ENCODE peak calls at places on chromosomes 11 and 22, in ten cellular contexts. One of them, this sample, is unnamed.
A peak's percentile ranks its signal among the peaks of the same experiment; 100 is the strongest.

GRCh38 chr22:47198801-47199251 is 436.4 kb downstream of the TBC1D22A start:
- DNase-seq in fibroblast of pulmonary artery: no peak
- DNase-seq in cardiac muscle cell: no peak
- DNase-seq in lower leg skin: peak; percentile 68
- DNase-seq in psoas muscle: no peak
- DNase-seq in GM23338: no peak
- DNase-seq in brain microvascular endothelial cell: no peak
- DNase-seq in NB4: no peak
- DNase-seq in MM.1S: no peak
- DNase-seq in heart right ventricle: no peak
- DNase-seq in this sample: no peak

GRCh38 chr22:49212466-49212865 is 615.2 kb downstream of the BRD1 start:
- DNase-seq in fibroblast of pulmonary artery: no peak
- DNase-seq in cardiac muscle cell: no peak
- DNase-seq in lower leg skin: peak; percentile 75
- DNase-seq in psoas muscle: no peak
- DNase-seq in GM23338: no peak
- DNase-seq in brain microvascular endothelial cell: no peak
- DNase-seq in NB4: no peak
- DNase-seq in MM.1S: no peak
- DNase-seq in heart right ventricle: no peak
- DNase-seq in this sample: no peak

GRCh38 chr11:19530505-19530904 is 182.1 kb upstream of the NAV2 start:
- DNase-seq in fibroblast of pulmonary artery: no peak
- DNase-seq in cardiac muscle cell: no peak
- DNase-seq in lower leg skin: no peak
- DNase-seq in psoas muscle: no peak
- DNase-seq in GM23338: no peak
- DNase-seq in brain microvascular endothelial cell: no peak
- DNase-seq in NB4: no peak
- DNase-seq in MM.1S: no peak
- DNase-seq in heart right ventricle: no peak
- DNase-seq in this sample: no peak

GRCh38 chr11:56103210-56103737 is at the start of gene OR8H2:
- DNase-seq in fibroblast of pulmonary artery: no peak
- DNase-seq in cardiac muscle cell: no peak
- DNase-seq in lower leg skin: no peak
- DNase-seq in psoas muscle: no peak
- DNase-seq in GM23338: no peak
- DNase-seq in brain microvascular endothelial cell: no peak
- DNase-seq in NB4: no peak
- DNase-seq in MM.1S: no peak
- DNase-seq in heart right ventricle: no peak
- DNase-seq in this sample: no peak

GRCh38 chr22:23632178-23632577 is at the start of gene DRICH1:
- DNase-seq in fibroblast of pulmonary artery: no peak
- DNase-seq in cardiac muscle cell: no peak
- DNase-seq in lower leg skin: no peak
- DNase-seq in psoas muscle: no peak
- DNase-seq in GM23338: no peak
- DNase-seq in brain microvascular endothelial cell: no peak
- DNase-seq in NB4: no peak
- DNase-seq in MM.1S: no peak
- DNase-seq in heart right ventricle: no peak
- DNase-seq in this sample: no peak

GRCh38 chr22:30829901-30830550 is 135.4 kb downstream of the OSBP2 start:
- DNase-seq in fibroblast of pulmonary artery: peak; percentile 93
- DNase-seq in cardiac muscle cell: peak; percentile 83
- DNase-seq in lower leg skin: peak; percentile 72
- DNase-seq in psoas muscle: no peak
- DNase-seq in GM23338: no peak
- DNase-seq in brain microvascular endothelial cell: peak; percentile 91
- DNase-seq in NB4: no peak
- DNase-seq in MM.1S: no peak
- DNase-seq in heart right ventricle: no peak
- DNase-seq in this sample: no peak

GRCh38 chr11:88301478-88302140 is 35.9 kb downstream of the CTSC start:
- DNase-seq in fibroblast of pulmonary artery: no peak
- DNase-seq in cardiac muscle cell: peak; percentile 36
- DNase-seq in lower leg skin: no peak
- DNase-seq in psoas muscle: no peak
- DNase-seq in GM23338: no peak
- DNase-seq in brain microvascular endothelial cell: no peak
- DNase-seq in NB4: no peak
- DNase-seq in MM.1S: no peak
- DNase-seq in heart right ventricle: no peak
- DNase-seq in this sample: peak; percentile 87

GRCh38 chr11:87252869-87253268 is 215.1 kb downstream of the TMEM135 start:
- DNase-seq in fibroblast of pulmonary artery: no peak
- DNase-seq in cardiac muscle cell: no peak
- DNase-seq in lower leg skin: no peak
- DNase-seq in psoas muscle: no peak
- DNase-seq in GM23338: no peak
- DNase-seq in brain microvascular endothelial cell: no peak
- DNase-seq in NB4: no peak
- DNase-seq in MM.1S: no peak
- DNase-seq in heart right ventricle: no peak
- DNase-seq in this sample: no peak

GRCh38 chr11:66172146-66172545 is 96.3 kb upstream of the RAB1B start:
- DNase-seq in fibroblast of pulmonary artery: peak; percentile 50
- DNase-seq in cardiac muscle cell: peak; percentile 37
- DNase-seq in lower leg skin: no peak
- DNase-seq in psoas muscle: no peak
- DNase-seq in GM23338: no peak
- DNase-seq in brain microvascular endothelial cell: peak; percentile 85
- DNase-seq in NB4: no peak
- DNase-seq in MM.1S: no peak
- DNase-seq in heart right ventricle: no peak
- DNase-seq in this sample: no peak

GRCh38 chr11:119493712-119494111 is 70.7 kb upstream of the THY1 start:
- DNase-seq in fibroblast of pulmonary artery: peak; percentile 36
- DNase-seq in cardiac muscle cell: peak; percentile 39
- DNase-seq in lower leg skin: no peak
- DNase-seq in psoas muscle: no peak
- DNase-seq in GM23338: peak; percentile 88
- DNase-seq in brain microvascular endothelial cell: peak; percentile 10
- DNase-seq in NB4: peak; percentile 47
- DNase-seq in MM.1S: peak; percentile 44
- DNase-seq in heart right ventricle: no peak
- DNase-seq in this sample: peak; percentile 33

GRCh38 chr11:123478352-123478986 is 48.4 kb downstream of the GRAMD1B start:
- DNase-seq in fibroblast of pulmonary artery: peak; percentile 91
- DNase-seq in cardiac muscle cell: peak; percentile 89
- DNase-seq in lower leg skin: no peak
- DNase-seq in psoas muscle: peak; percentile 30
- DNase-seq in GM23338: peak; percentile 92
- DNase-seq in brain microvascular endothelial cell: peak; percentile 64
- DNase-seq in NB4: peak; percentile 90
- DNase-seq in MM.1S: peak; percentile 56
- DNase-seq in heart right ventricle: peak; percentile 52
- DNase-seq in this sample: peak; percentile 80

GRCh38 chr11:47282462-47282861 is 12.5 kb downstream of the MADD start:
- DNase-seq in fibroblast of pulmonary artery: no peak
- DNase-seq in cardiac muscle cell: no peak
- DNase-seq in lower leg skin: no peak
- DNase-seq in psoas muscle: no peak
- DNase-seq in GM23338: no peak
- DNase-seq in brain microvascular endothelial cell: no peak
- DNase-seq in NB4: no peak
- DNase-seq in MM.1S: no peak
- DNase-seq in heart right ventricle: no peak
- DNase-seq in this sample: no peak

GRCh38 chr11:82462588-82462987 is 271.1 kb downstream of the FAM181B start:
- DNase-seq in fibroblast of pulmonary artery: no peak
- DNase-seq in cardiac muscle cell: no peak
- DNase-seq in lower leg skin: no peak
- DNase-seq in psoas muscle: no peak
- DNase-seq in GM23338: no peak
- DNase-seq in brain microvascular endothelial cell: no peak
- DNase-seq in NB4: no peak
- DNase-seq in MM.1S: no peak
- DNase-seq in heart right ventricle: no peak
- DNase-seq in this sample: no peak

GRCh38 chr22:46085831-46086576 is 64.3 kb upstream of the PPARA start:
- DNase-seq in fibroblast of pulmonary artery: peak; percentile 51
- DNase-seq in cardiac muscle cell: peak; percentile 64
- DNase-seq in lower leg skin: peak; percentile 97
- DNase-seq in psoas muscle: peak; percentile 91
- DNase-seq in GM23338: no peak
- DNase-seq in brain microvascular endothelial cell: no peak
- DNase-seq in NB4: no peak
- DNase-seq in MM.1S: no peak
- DNase-seq in heart right ventricle: peak; percentile 66
- DNase-seq in this sample: no peak

GRCh38 chr11:70077411-70078094 is 564 bp upstream of the ANO1 start:
- DNase-seq in fibroblast of pulmonary artery: no peak
- DNase-seq in cardiac muscle cell: no peak
- DNase-seq in lower leg skin: peak; percentile 79
- DNase-seq in psoas muscle: no peak
- DNase-seq in GM23338: peak; percentile 40
- DNase-seq in brain microvascular endothelial cell: no peak
- DNase-seq in NB4: no peak
- DNase-seq in MM.1S: no peak
- DNase-seq in heart right ventricle: no peak
- DNase-seq in this sample: no peak

GRCh38 chr11:17792161-17792560 is 57.6 kb downstream of the KCNC1 start:
- DNase-seq in fibroblast of pulmonary artery: no peak
- DNase-seq in cardiac muscle cell: no peak
- DNase-seq in lower leg skin: no peak
- DNase-seq in psoas muscle: no peak
- DNase-seq in GM23338: no peak
- DNase-seq in brain microvascular endothelial cell: no peak
- DNase-seq in NB4: no peak
- DNase-seq in MM.1S: no peak
- DNase-seq in heart right ventricle: no peak
- DNase-seq in this sample: no peak

GRCh38 chr22:40180403-40180802 is 2.7 kb downstream of the TNRC6B start:
- DNase-seq in fibroblast of pulmonary artery: no peak
- DNase-seq in cardiac muscle cell: no peak
- DNase-seq in lower leg skin: no peak
- DNase-seq in psoas muscle: no peak
- DNase-seq in GM23338: no peak
- DNase-seq in brain microvascular endothelial cell: no peak
- DNase-seq in NB4: no peak
- DNase-seq in MM.1S: no peak
- DNase-seq in heart right ventricle: no peak
- DNase-seq in this sample: no peak
- H3K4me3 ChIP-seq in fibroblast of pulmonary artery: peak overlapping the region; percentile 63
- H3K4me3 ChIP-seq in cardiac muscle cell: no peak overlapping the region
- H3K4me3 ChIP-seq in lower leg skin: no peak overlapping the region
- H3K4me3 ChIP-seq in psoas muscle: peak overlapping the region; percentile 80
- H3K4me3 ChIP-seq in GM23338: peak overlapping the region; percentile 64
- H3K4me3 ChIP-seq in brain microvascular endothelial cell: no peak overlapping the region
- H3K4me3 ChIP-seq in NB4: peak overlapping the region; percentile 99
- H3K4me3 ChIP-seq in MM.1S: peak overlapping the region; percentile 76
- H3K4me3 ChIP-seq in heart right ventricle: no peak overlapping the region
- H3K4me3 ChIP-seq in this sample: peak overlapping the region; percentile 95

GRCh38 chr22:25898707-25899365 is 156.8 kb downstream of the MYO18B start:
- DNase-seq in fibroblast of pulmonary artery: no peak
- DNase-seq in cardiac muscle cell: no peak
- DNase-seq in lower leg skin: peak; percentile 39
- DNase-seq in psoas muscle: no peak
- DNase-seq in GM23338: peak; percentile 79
- DNase-seq in brain microvascular endothelial cell: no peak
- DNase-seq in NB4: peak; percentile 17
- DNase-seq in MM.1S: no peak
- DNase-seq in heart right ventricle: no peak
- DNase-seq in this sample: peak; percentile 29
- TF ChIP-seq CTCF in fibroblast of pulmonary artery: peak; percentile 6
- TF ChIP-seq CTCF in cardiac muscle cell: no peak
- TF ChIP-seq CTCF in lower leg skin: no peak
- TF ChIP-seq CTCF in psoas muscle: no peak
- TF ChIP-seq CTCF in GM23338: peak; percentile 79
- TF ChIP-seq CTCF in brain microvascular endothelial cell: no peak
- TF ChIP-seq CTCF in NB4: peak; percentile 46
- TF ChIP-seq CTCF in MM.1S: peak; percentile 32
- TF ChIP-seq CTCF in heart right ventricle: peak; percentile 23
- TF ChIP-seq CTCF in this sample: peak; percentile 41

DNA sequence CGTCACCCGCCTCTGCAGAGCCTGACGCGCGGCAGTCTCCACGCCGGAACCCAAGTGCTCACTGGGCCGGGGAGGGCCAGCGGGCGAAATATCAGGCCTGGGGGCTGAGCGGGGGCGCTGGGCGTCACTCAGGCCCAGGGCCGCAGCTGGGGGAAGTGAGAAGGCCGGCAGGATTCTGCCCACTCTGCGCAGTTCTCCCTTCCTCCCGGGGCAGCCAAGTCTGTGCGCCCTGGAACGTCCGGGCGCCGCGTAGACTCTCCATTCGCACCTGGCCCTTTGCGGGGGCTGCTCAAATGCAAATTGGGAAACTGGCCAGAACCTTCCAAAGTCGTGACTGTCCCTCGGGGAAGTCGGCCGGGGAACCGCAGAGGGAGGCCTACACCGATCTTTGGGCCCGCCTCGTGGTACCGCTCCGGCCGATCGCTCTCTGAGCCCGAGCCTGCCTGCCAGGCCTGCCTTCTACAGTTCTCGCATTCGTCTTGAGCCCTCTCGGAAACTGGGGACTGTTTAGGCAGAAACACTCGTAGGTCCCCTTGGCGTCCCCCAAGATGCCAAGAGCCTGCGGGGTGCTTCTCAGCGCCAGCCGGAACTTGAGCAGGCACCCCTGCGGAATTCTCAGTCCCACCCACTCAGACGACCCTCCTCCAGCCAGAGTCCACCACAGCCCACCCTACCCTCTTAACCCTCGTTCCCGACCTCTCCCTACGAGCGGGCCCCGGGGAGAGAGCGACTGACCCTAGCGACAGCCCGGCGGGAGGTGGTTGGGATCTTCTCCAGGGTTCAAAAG is 2.1 kb upstream of the SLC6A5 start:
- DNase-seq in fibroblast of pulmonary artery: no peak
- DNase-seq in cardiac muscle cell: no peak
- DNase-seq in lower leg skin: peak; percentile 70
- DNase-seq in psoas muscle: no peak
- DNase-seq in GM23338: peak; percentile 59
- DNase-seq in brain microvascular endothelial cell: no peak
- DNase-seq in NB4: no peak
- DNase-seq in MM.1S: no peak
- DNase-seq in heart right ventricle: no peak
- DNase-seq in this sample: no peak
- H3K4me3 ChIP-seq in fibroblast of pulmonary artery: no peak overlapping the region
- H3K4me3 ChIP-seq in cardiac muscle cell: peak overlapping the region; percentile 7
- H3K4me3 ChIP-seq in lower leg skin: peak overlapping the region; percentile 1
- H3K4me3 ChIP-seq in psoas muscle: peak overlapping the region; percentile 19
- H3K4me3 ChIP-seq in GM23338: peak overlapping the region; percentile 73
- H3K4me3 ChIP-seq in brain microvascular endothelial cell: no peak overlapping the region
- H3K4me3 ChIP-seq in NB4: no peak overlapping the region
- H3K4me3 ChIP-seq in MM.1S: no peak overlapping the region
- H3K4me3 ChIP-seq in heart right ventricle: peak overlapping the region; percentile 16
- H3K4me3 ChIP-seq in this sample: no peak overlapping the region

DNA sequence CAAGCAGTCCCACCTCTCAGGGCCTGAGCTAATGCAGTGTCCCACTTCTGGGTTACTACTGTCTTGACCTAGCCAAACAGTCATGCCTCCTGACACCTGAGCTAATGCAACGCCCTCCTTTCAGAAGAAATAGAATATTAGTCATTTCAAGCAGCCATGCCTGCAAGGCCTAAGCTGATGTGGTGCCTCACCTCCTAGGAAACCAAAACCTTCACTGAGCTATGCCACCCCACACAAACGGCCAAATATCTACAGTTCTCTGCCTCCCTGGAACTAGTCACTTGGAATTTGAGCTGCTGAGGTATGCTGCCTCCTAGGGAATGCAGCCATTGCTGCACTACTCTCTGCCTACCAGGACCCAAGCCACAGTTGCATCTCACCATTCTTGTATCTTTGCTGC is 8.3 kb upstream of the MS4A6E start:
- DNase-seq in fibroblast of pulmonary artery: no peak
- DNase-seq in cardiac muscle cell: no peak
- DNase-seq in lower leg skin: no peak
- DNase-seq in psoas muscle: no peak
- DNase-seq in GM23338: no peak
- DNase-seq in brain microvascular endothelial cell: no peak
- DNase-seq in NB4: no peak
- DNase-seq in MM.1S: no peak
- DNase-seq in heart right ventricle: no peak
- DNase-seq in this sample: peak; percentile 35
- TF ChIP-seq CTCF in fibroblast of pulmonary artery: no peak
- TF ChIP-seq CTCF in cardiac muscle cell: no peak
- TF ChIP-seq CTCF in lower leg skin: no peak
- TF ChIP-seq CTCF in psoas muscle: no peak
- TF ChIP-seq CTCF in GM23338: peak; percentile 14
- TF ChIP-seq CTCF in brain microvascular endothelial cell: no peak
- TF ChIP-seq CTCF in NB4: no peak
- TF ChIP-seq CTCF in MM.1S: no peak
- TF ChIP-seq CTCF in heart right ventricle: no peak
- TF ChIP-seq CTCF in this sample: no peak